ENCODE peak calls at places on chromosome 1, in seven cellular contexts. E is gastrocnemius medialis, V is ovary, J is epithelial cell of esophagus, L is brain microvascular endothelial cell, T is upper lobe of right lung, H is NB4. D is an unnamed sample.
A peak's percentile ranks its signal among the peaks of the same experiment; 100 is the strongest.

GRCh38 chr1:42684139-42684538 is 1.9 kb downstream of the YBX1 start:
- DNase-seq in T (no peak), E (no peak), H (peak; percentile 76), V (no peak), J (peak; percentile 49), L (no peak), D (no peak)

GRCh38 chr1:35717911-35718476 is 690 bp downstream of the C1orf216 start:
- DNase-seq in J (peak; percentile 28), V (peak; percentile 49), H (peak; percentile 79), E (peak; percentile 23), L (peak; percentile 64), T (no peak), D (no peak)

GRCh38 chr1:22789356-22789994 is 78.8 kb downstream of the EPHB2 start:
- DNase-seq in J (peak; percentile 85), E (no peak), V (no peak), T (no peak), H (no peak), L (no peak), D (no peak)

GRCh38 chr1:209926045-209926444 is 12.0 kb upstream of the SYT14 start:
- DNase-seq in E (no peak), J (peak; percentile 65), T (no peak), H (no peak), V (no peak), L (peak; percentile 76), D (no peak)

GRCh38 chr1:202144510-202145324 is at the start of gene ARL8A:
- DNase-seq in L (no peak), H (peak; percentile 68), J (peak; percentile 55), T (peak; percentile 89), E (peak; percentile 40), V (peak; percentile 84), D (no peak)

GRCh38 chr1:153942766-153943549 is 3.6 kb downstream of the DENND4B start:
- DNase-seq in J (no peak), H (no peak), E (no peak), L (no peak), V (no peak), T (peak; percentile 61), D (no peak)

GRCh38 chr1:213984387-213985180 is 3.2 kb upstream of the PROX1 start:
- DNase-seq in E (no peak), V (no peak), J (no peak), T (no peak), H (no peak), L (no peak), D (no peak)

GRCh38 chr1:169109561-169110134 is 3.2 kb downstream of the ATP1B1 start:
- DNase-seq in L (peak; percentile 96), E (peak; percentile 71), V (peak; percentile 57), H (peak; percentile 56), J (peak; percentile 84), T (no peak), D (no peak)

GRCh38 chr1:117493906-117494305 is 111.9 kb upstream of the TENT5C start:
- DNase-seq in T (no peak), L (no peak), V (no peak), J (no peak), E (no peak), H (no peak), D (no peak)
- TF ChIP-seq CTCF in T (no peak), L (no peak), V (no peak), J (no peak), E (no peak), H (no peak), D (no peak)

DNA sequence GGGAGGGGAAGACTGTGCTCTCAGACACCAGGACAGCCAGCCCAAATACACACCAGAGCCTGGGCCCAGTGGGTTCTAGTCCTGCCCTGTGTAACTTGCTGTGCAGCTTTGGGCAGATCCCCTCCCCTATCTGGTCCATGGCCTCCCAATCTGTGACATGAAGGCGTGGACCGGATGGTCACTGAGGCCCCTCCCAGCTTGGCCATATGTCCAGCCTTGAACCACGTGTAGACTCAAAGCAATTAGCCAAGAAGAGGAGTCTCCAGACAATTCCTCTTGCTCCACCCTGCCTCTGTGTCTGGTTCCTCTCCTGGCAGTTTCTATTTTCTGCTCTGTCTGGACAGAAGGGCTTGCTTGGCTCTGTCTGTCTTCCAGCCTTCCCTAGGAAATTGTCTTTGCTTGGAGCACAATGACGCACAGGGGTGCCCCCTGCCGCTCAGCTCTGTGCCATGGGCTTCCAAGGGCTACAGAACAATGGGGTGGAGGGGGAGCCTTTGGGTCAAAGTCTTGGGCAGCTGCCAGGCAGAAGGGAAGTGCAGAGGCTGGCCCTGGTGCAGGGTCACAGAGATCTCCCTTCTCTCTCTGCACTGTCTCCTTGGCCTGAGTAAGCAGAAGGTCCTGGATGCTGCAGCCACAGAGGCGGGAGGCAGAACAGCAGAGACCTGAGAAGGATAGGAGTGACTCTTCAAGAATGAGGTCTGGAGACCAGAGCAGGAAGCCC is 66.1 kb downstream of the TENT5C start:
- DNase-seq in T (peak; percentile 79), L (peak; percentile 56), H (peak; percentile 31), J (no peak), E (no peak), V (peak; percentile 69), D (no peak)
- TF ChIP-seq CTCF in T (peak; percentile 38), L (peak; percentile 67), H (no peak), J (no peak), E (peak; percentile 18), V (no peak), D (peak; percentile 36)

DNA sequence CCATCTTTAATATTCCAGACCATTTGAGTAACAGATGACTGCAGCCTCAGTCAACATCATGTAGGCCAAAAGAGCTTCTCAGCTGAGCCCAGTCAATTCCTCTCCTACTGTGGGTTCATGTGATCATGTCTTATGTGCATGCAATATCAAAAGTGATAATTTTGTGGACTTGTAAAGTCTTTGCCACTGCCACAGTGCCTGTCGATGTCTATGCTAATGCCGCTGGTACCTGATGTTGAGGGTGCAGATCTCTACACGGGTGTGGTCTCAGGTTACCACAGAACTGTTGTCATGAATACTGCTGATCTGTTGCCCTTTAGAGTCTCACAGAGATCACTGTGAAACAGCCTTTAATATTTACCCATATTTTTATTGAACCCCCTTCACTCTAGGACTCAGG is 11.3 kb upstream of the C1orf141 start:
- DNase-seq in V (no peak), T (no peak), H (no peak), L (no peak), E (no peak), J (no peak), D (no peak)
- TF ChIP-seq CTCF in V (no peak), T (no peak), H (no peak), L (no peak), E (no peak), J (no peak), D (no peak)

GRCh38 chr1:165648919-165649572 is 18.0 kb downstream of the MGST3 start:
- DNase-seq in H (no peak), L (no peak), J (no peak), V (no peak), E (no peak), T (no peak), D (no peak)

GRCh38 chr1:165645654-165646366 is 14.8 kb downstream of the MGST3 start:
- DNase-seq in L (no peak), H (no peak), V (no peak), E (no peak), T (no peak), J (peak; percentile 16), D (no peak)

GRCh38 chr1:165644064-165644735 is 13.2 kb downstream of the MGST3 start:
- DNase-seq in H (no peak), T (no peak), E (no peak), J (peak; percentile 82), L (no peak), V (no peak), D (no peak)

GRCh38 chr1:165647970-165648369 is 16.9 kb downstream of the MGST3 start:
- DNase-seq in V (no peak), J (no peak), L (peak; percentile 40), H (no peak), E (no peak), T (no peak), D (no peak)

GRCh38 chr1:165647517-165647916 is 16.5 kb downstream of the MGST3 start:
- DNase-seq in E (no peak), J (no peak), T (no peak), L (no peak), H (no peak), V (no peak), D (no peak)
- TF ChIP-seq CTCF in E (no peak), J (no peak), T (no peak), L (no peak), H (no peak), V (no peak), D (no peak)

DNA sequence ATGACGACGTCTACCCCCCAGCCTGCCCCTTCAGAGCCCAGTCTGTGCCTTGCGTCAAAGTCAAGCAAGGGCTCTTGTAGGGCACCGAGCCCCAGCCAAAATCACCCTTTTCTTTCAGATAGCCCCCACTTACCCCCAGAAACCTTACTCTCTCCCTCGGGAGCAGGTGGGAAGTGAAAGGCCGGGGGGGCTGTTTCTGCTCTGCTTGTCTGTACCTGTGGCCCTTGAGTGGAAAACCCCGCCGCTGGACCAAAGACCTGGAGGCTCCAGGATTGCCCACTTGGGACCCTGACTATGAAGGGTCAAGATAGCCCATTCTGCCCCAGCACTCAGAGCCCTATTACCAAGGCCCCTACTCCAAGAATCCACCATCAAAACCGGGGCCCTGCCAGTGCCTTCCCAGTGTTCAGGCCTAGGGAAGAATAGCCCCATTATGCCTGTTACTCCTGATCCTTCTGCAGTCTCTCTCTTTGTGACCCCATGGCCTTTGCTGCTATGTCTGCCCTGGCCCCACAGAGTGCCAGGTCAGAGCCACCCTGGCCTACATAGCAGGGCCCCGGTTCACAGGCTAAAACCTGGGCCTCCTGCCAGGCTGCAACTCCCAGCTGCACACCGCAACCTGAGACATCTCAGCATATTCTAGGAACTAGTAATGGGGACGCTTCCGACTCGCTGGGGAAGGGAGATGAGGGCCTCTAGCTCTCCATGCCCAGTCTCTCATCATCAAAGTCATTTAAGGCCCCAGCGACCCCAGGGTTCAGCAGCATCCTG is 22.2 kb upstream of the HPDL start:
- DNase-seq in J (no peak), T (peak; percentile 68), L (no peak), V (peak; percentile 72), H (peak; percentile 13), E (peak; percentile 35), D (no peak)
- TF ChIP-seq CTCF in J (no peak), T (no peak), L (no peak), V (no peak), H (no peak), E (no peak), D (peak; percentile 33)

DNA sequence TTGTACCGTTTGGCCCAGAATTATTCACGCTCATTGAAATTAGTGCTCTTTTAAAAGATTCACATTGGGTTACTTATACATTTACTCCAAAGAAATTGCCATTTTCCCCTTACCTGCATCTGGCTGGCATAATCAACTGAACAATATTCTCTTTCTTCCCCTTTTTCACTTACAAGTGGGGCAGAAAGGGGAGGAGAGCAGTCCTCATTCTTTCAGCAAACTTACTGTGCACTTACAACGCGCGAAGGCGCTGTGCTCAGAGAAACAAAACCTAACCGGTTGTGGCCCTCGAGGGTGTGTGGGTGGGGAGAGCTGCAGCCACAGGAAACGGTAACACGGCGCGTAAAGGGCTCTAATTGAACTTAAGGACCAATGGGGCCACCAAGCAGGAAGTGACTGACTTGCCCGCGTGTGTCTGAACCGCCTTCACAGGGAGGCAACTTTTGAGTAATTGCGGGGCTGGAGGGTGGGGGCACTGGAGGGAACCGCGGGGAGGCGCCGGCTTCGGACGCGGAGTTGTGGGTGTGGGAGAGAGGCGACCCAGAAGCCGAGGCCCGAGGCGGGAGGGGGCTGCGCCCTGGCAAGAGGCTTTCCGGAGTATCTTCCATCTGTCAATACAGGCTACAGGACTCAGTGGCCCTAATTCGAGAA is 693 bp upstream of the PNRC2 start:
- DNase-seq in E (peak; percentile 86), H (peak; percentile 99), V (peak; percentile 79), T (peak; percentile 94), J (peak; percentile 90), L (peak; percentile 90), D (no peak)
- TF ChIP-seq CTCF in E (peak; percentile 41), H (peak; percentile 47), V (no peak), T (peak; percentile 50), J (peak; percentile 33), L (peak; percentile 63), D (peak; percentile 76)

D was measured in chondrocyte.